ENCODE peak calls at places on chromosomes 6 and 20, in four cellular contexts. Z is A549, T is HepG2, Q is K562. K is an unnamed sample.

GRCh38 chr6:14874975-14875677 is 370.7 kb upstream of the JARID2 start:
- DNase-seq in Q (no peak), Z (no peak), T (no peak), K (no peak)

GRCh38 chr6:11632231-11632630 is 94.7 kb downstream of the TMEM170B start:
- DNase-seq in T (no peak), Q (no peak), Z (peak; percentile 53), K (no peak)

GRCh38 chr6:90284236-90284744 is 12.4 kb downstream of the BACH2 start:
- DNase-seq in T (no peak), Q (peak; percentile 63), Z (peak; percentile 62), K (no peak)

GRCh38 chr6:551405-551804 is 105.5 kb downstream of the HUS1B start:
- DNase-seq in Z (no peak), T (peak; percentile 12), Q (peak; percentile 60), K (no peak)

GRCh38 chr6:95203153-95203754 is 374.1 kb upstream of the MANEA start:
- DNase-seq in T (peak; percentile 10), Q (peak; percentile 8), Z (no peak), K (no peak)

GRCh38 chr20:1381753-1382591 is 10.9 kb downstream of the FKBP1A start:
- DNase-seq in T (no peak), Q (no peak), Z (no peak), K (no peak)

GRCh38 chr6:35737413-35738211 is 780 bp downstream of the ARMC12 start:
- DNase-seq in Q (peak; percentile 83), Z (peak; percentile 65), T (peak; percentile 87), K (no peak)

GRCh38 chr6:46274502-46274901 is 103.7 kb upstream of the ENPP5 start:
- DNase-seq in Z (no peak), T (no peak), Q (no peak), K (no peak)

GRCh38 chr6:4009486-4009885 is 69.5 kb downstream of the FAM217A start:
- DNase-seq in Q (no peak), T (no peak), Z (no peak), K (no peak)

GRCh38 chr20:51445591-51445990 is 96.9 kb downstream of the NFATC2 start:
- DNase-seq in Q (no peak), T (no peak), Z (no peak), K (no peak)
- TF ChIP-seq CHD4 in Q (no peak), T (no peak), Z (no peak), K (no peak)

GRCh38 chr20:35791097-35791496 is 19.3 kb downstream of the PHF20 start:
- DNase-seq in Q (no peak), Z (no peak), T (no peak), K (no peak)

GRCh38 chr20:35796556-35796955 is 24.7 kb downstream of the PHF20 start:
- DNase-seq in Q (no peak), Z (no peak), T (no peak), K (no peak)

GRCh38 chr20:35788796-35789195 is 17.0 kb downstream of the PHF20 start:
- DNase-seq in Q (no peak), Z (no peak), T (no peak), K (no peak)

GRCh38 chr20:35792740-35793139 is 20.9 kb downstream of the PHF20 start:
- DNase-seq in Q (no peak), Z (no peak), T (no peak), K (no peak)

GRCh38 chr20:35791823-35792222 is 20.0 kb downstream of the PHF20 start:
- DNase-seq in T (no peak), Q (no peak), Z (no peak), K (no peak)
- TF ChIP-seq CHD4 in T (no peak), Q (no peak), Z (no peak), K (no peak)

DNA sequence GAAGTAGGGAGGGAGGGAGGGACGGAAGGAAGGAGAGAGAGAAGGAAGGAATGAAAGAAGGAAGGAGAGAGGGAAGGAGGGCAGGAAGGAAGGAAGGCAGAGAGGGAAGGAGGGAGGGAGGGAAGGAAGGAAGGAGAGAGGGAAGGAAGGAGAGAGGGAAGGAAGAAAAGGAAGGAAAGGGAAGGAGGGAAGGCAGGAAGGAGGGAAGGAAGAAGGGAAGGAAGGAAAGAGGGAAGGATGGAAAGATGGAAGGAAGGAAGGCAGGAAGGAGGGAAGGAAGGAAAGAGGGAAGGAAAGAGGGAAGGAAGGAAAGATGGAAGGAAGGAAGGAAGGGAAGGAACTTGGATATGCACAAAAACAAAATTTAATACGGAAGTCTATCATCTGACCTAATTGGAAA is 844.5 kb upstream of the DEFB115 start:
- DNase-seq in Z (no peak), T (no peak), Q (no peak), K (no peak)
- TF ChIP-seq CHD4 in Z (no peak), T (no peak), Q (no peak), K (no peak)

GRCh38 chr6:71279740-71280139 is 8.9 kb upstream of the OGFRL1 start:
- DNase-seq in T (no peak), Z (no peak), Q (no peak), K (no peak)

GRCh38 chr6:71280701-71281100 is 7.9 kb upstream of the OGFRL1 start:
- DNase-seq in Q (no peak), T (no peak), Z (no peak), K (no peak)

GRCh38 chr6:71284785-71285184 is 3.8 kb upstream of the OGFRL1 start:
- DNase-seq in Q (no peak), T (no peak), Z (no peak), K (no peak)

GRCh38 chr6:71277926-71278594 is 10.6 kb upstream of the OGFRL1 start:
- DNase-seq in Q (no peak), T (no peak), Z (no peak), K (no peak)

DNA sequence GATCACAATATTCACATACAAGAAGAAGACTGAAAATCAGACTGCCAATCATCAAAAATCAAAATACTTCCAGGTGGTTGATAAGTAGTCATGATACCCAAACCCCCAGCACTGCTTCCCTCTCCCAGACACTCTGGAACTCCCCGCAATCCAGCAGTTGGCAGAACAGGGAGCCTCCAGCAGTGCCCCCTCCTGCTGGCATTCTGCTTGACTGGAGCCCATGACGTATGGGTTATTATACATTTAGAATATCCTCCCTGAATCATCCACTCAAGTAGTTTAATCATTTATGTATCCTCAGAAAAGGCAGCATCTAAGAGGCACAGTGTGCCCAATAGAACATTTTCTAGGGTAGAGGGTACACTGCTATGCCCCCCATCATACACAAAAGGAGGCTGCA is 9.3 kb upstream of the OGFRL1 start:
- DNase-seq in Z (no peak), Q (no peak), T (no peak), K (no peak)
- TF ChIP-seq CHD4 in Z (no peak), Q (no peak), T (no peak), K (no peak)

DNA sequence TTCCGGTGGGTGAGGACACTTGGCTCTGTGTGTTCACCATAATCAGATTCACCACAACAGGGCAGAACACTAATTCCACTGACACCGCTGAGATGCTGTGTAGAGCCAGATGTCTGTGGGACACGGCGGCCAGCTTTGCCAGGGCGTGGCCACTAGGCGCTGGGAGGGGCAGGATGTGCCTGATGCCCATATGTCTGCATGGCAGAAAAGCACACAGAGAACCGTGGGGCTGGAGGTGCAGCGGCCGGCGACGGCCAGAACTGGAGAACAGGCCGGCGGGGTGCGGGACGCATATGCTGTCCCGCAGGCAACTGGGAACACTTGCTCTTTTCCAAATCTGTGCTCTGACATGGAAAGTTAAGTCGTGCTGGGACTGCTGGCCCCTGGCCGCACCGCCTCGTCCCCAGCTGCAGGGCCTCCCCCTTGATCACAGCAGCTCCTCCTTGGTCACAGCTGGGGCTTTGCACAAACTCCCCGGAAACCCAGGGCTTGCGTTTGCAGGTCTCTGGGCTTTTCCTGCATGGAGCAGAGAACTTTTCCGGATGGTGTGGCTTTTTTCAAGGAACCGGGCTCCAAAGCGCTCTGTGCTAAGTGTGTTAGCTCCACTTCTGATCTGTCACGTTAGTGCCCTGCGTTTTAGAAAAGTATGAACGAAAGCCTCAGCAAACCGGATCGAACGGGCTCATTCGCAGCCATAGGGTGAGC is 31.1 kb downstream of the NTSR1 start:
- DNase-seq in Q (no peak), Z (no peak), T (no peak), K (no peak)
- TF ChIP-seq CHD4 in Q (no peak), Z (no peak), T (no peak), K (no peak)